ENCODE peak calls at places on chromosomes 2 and 18, in six cellular contexts. K is neural progenitor cell, A is IMR-90, O is MM.1S, Z is mammary epithelial cell, C is pancreas. W is an unnamed sample.

GRCh38 chr2:3001595-3002184 is 375.9 kb downstream of the EIPR1 start:
- DNase-seq in A (no peak), K (peak; percentile 21), O (no peak), C (no peak), Z (no peak), W (no peak)

GRCh38 chr18:62715439-62715792 is at the start of gene PHLPP1:
- DNase-seq in K (no peak), C (no peak), Z (no peak), O (no peak), A (no peak), W (no peak)

GRCh38 chr2:145136702-145137101 is 616.8 kb upstream of the ZEB2 start:
- DNase-seq in A (no peak), Z (no peak), C (no peak), O (no peak), K (no peak), W (no peak)

GRCh38 chr2:238449909-238450417 is 23.2 kb downstream of the ASB1 start:
- DNase-seq in K (no peak), Z (no peak), O (no peak), C (no peak), A (peak; percentile 51), W (peak; percentile 35)

GRCh38 chr18:24009651-24010333 is 4.8 kb upstream of the TTC39C start:
- DNase-seq in A (no peak), Z (peak; percentile 57), C (no peak), K (no peak), O (peak; percentile 64), W (no peak)

GRCh38 chr2:81528852-81529480 is 1224.4 kb upstream of the LRRTM1 start:
- DNase-seq in C (no peak), K (no peak), O (no peak), Z (no peak), A (no peak), W (no peak)

GRCh38 chr2:138516030-138516704 is 14.6 kb downstream of the SPOPL start:
- DNase-seq in C (no peak), A (peak; percentile 51), O (no peak), K (no peak), Z (no peak), W (no peak)

GRCh38 chr18:26639149-26639548 is 90.8 kb upstream of the KCTD1 start:
- DNase-seq in K (no peak), Z (no peak), C (no peak), A (no peak), O (no peak), W (no peak)

GRCh38 chr2:124683536-124684407 is 658.7 kb downstream of the CNTNAP5 start:
- DNase-seq in K (no peak), C (no peak), Z (no peak), A (peak; percentile 85), O (no peak), W (no peak)

GRCh38 chr18:76209597-76209996 is 285.4 kb downstream of the ZNF516 start:
- DNase-seq in C (no peak), Z (peak; percentile 90), O (no peak), K (no peak), A (peak; percentile 67), W (no peak)

GRCh38 chr2:170276926-170277571 is 99.1 kb downstream of the MYO3B start:
- DNase-seq in K (no peak), O (no peak), Z (no peak), C (no peak), A (no peak), W (no peak)

GRCh38 chr2:9629222-9630000 is 1.4 kb downstream of the YWHAQ start:
- DNase-seq in O (peak; percentile 11), A (peak; percentile 46), C (no peak), K (peak; percentile 43), Z (peak; percentile 70), W (no peak)

GRCh38 chr2:226308981-226309380 is 490.6 kb downstream of the IRS1 start:
- DNase-seq in O (no peak), Z (no peak), C (no peak), K (no peak), A (peak; percentile 76), W (no peak)

DNA sequence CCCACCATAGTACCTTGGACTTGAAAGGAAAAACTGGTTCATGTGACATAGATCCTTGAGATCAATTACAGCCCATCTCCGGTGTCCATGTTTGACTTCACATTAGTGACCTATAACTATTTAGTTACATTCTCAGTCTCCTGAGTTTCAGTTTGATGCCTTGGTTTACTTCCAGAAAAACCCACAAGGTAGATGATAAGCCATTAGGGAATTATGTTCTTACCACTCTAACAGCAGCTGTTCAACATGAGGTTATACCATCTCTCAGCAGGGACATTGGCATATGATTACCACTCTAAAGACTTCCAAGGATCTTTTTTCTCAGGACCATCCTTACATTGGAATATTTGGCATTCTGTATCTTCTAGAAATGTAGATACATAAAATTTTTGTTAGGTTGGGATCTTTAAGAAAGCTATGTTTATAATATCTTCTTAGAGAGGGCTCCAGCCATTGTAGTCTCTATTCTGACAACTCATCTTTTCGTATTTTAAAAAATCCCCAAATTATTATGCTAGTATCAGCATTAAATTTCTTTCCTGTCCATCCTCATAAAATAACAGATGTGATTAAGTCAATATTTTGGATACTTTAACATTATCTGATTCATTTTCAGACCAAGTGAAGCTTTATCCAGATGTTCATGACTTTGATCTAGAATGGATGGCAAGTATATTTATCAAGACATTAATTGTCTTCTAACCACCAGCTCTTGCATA is 258.9 kb downstream of the RDH14 start:
- DNase-seq in A (no peak), Z (no peak), K (no peak), C (no peak), O (no peak), W (no peak)
- H3K4me1 ChIP-seq in A (peaks cover 5% of the 10 kb centered on the region), Z (peaks cover 32% of the 10 kb centered on the region), K (no peaks in the 10 kb centered on the region), C (peaks cover 6% of the 10 kb centered on the region), O (no peaks in the 10 kb centered on the region), W (no peaks in the 10 kb centered on the region)

GRCh38 chr2:84223191-84223590 is 235.9 kb downstream of the SUCLG1 start:
- DNase-seq in A (peak; percentile 0), C (no peak), K (no peak), Z (peak; percentile 87), O (peak; percentile 81), W (no peak)

GRCh38 chr2:84212611-84213314 is 246.3 kb downstream of the SUCLG1 start:
- DNase-seq in O (no peak), A (no peak), C (no peak), K (no peak), Z (no peak), W (no peak)

GRCh38 chr2:84214455-84214854 is 244.6 kb downstream of the SUCLG1 start:
- DNase-seq in Z (no peak), A (no peak), K (no peak), O (no peak), C (no peak), W (no peak)

GRCh38 chr2:84217446-84217845 is 241.6 kb downstream of the SUCLG1 start:
- DNase-seq in C (no peak), K (no peak), O (no peak), Z (no peak), A (no peak), W (no peak)
- TF ChIP-seq CTCF in C (no peak), K (no peak), O (no peak), Z (no peak), A (no peak), W (no peak)

GRCh38 chr2:66693007-66693965 is 258.4 kb downstream of the MEIS1 start:
- DNase-seq in O (no peak), A (no peak), Z (no peak), K (no peak), C (no peak), W (no peak)
- H3K4me3 ChIP-seq in O (no peak overlapping the region), A (no peak overlapping the region), Z (no peak overlapping the region), K (no peak overlapping the region), C (no peak overlapping the region), W (no peak overlapping the region)

GRCh38 chr18:75199327-75199726 is 9.6 kb downstream of the PTGR3 start:
- DNase-seq in O (no peak), K (no peak), Z (no peak), C (no peak), A (peak; percentile 13), W (no peak)
- H3K4me1 ChIP-seq in O (no peaks in the 10 kb centered on the region), K (no peaks in the 10 kb centered on the region), Z (peaks cover 5% of the 10 kb centered on the region), C (peaks cover 29% of the 10 kb centered on the region), A (peaks cover 9% of the 10 kb centered on the region), W (no peaks in the 10 kb centered on the region)

DNA sequence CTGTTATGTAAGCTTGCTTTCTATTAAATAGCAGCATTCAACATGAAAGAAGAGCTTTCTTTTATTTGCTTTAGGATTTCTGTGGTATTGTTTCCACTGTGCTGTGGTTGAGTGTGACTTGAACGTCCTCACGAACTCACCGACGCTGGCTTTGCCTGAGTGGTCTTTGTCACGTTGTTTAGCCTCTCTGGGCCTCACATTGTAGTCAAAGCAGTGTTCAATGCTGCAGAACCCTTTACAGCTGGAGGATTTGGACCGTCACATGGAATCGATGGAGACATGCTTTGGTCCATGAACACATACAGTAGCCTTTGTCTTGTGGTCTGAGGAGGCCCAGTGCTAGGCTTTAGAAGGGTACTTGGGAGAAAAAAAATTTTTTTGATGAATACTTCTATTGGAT is 66.3 kb downstream of the TANC1 start:
- DNase-seq in C (no peak), K (no peak), A (no peak), O (no peak), Z (no peak), W (no peak)
- TF ChIP-seq CTCF in C (no peak), K (no peak), A (no peak), O (no peak), Z (no peak), W (no peak)

W was measured in colonic mucosa.